ENCODE peak calls at places on chromosomes 11 and 22, in eight cellular contexts. P, T, D, B, H, J, A and W are unnamed samples.

GRCh38 chr11:13294771-13295579 is 17.4 kb downstream of the BMAL1 start:
- DNase-seq in A (no peak), T (no peak), P (no peak), H (no peak), J (no peak), D (no peak), B (no peak), W (no peak)

GRCh38 chr11:8223513-8223899 is 40.2 kb downstream of the LMO1 start:
- DNase-seq in D (peak), P (no peak), T (no peak), B (peak), J (no peak), H (no peak), A (no peak), W (no peak)

GRCh38 chr22:29079218-29079901 is 6.5 kb downstream of the KREMEN1 start:
- DNase-seq in A (no peak), J (no peak), T (no peak), D (no peak), B (no peak), H (no peak), P (no peak), W (peak)

GRCh38 chr11:12794556-12795230 is 120.5 kb downstream of the TEAD1 start:
- DNase-seq in B (no peak), H (no peak), A (no peak), J (no peak), T (no peak), D (no peak), P (no peak), W (no peak)

GRCh38 chr22:48745842-48746788 is 1081.6 kb downstream of the BRD1 start:
- DNase-seq in B (no peak), J (no peak), T (no peak), P (no peak), A (peak), D (no peak), H (no peak), W (no peak)

GRCh38 chr11:67279589-67280340 is 9.3 kb upstream of the ANKRD13D start:
- DNase-seq in D (no peak), T (no peak), B (no peak), J (no peak), P (no peak), A (no peak), H (no peak), W (no peak)

GRCh38 chr11:11476499-11476898 is 123.4 kb upstream of the CSNK2A3 start:
- DNase-seq in T (no peak), P (no peak), A (no peak), B (peak), H (no peak), J (no peak), D (no peak), W (no peak)

GRCh38 chr11:44627911-44628729 is 62.7 kb downstream of the CD82 start:
- DNase-seq in B (no peak), P (no peak), J (no peak), A (no peak), D (no peak), T (no peak), H (no peak), W (peak)

GRCh38 chr22:27629908-27630733 is 171.4 kb downstream of the MN1 start:
- DNase-seq in D (no peak), H (no peak), T (no peak), A (no peak), B (no peak), J (no peak), P (no peak), W (no peak)

GRCh38 chr22:46073683-46074504 is 76.4 kb upstream of the PPARA start:
- DNase-seq in J (no peak), H (no peak), A (peak), D (peak), B (peak), T (no peak), P (no peak), W (no peak)

GRCh38 chr11:92276773-92277172 is 52.2 kb downstream of the FAT3 start:
- DNase-seq in J (no peak), T (no peak), B (peak), P (no peak), D (no peak), A (no peak), H (no peak), W (no peak)

GRCh38 chr11:2559527-2560311 is 114.9 kb downstream of the KCNQ1 start:
- DNase-seq in B (no peak), J (no peak), H (no peak), A (peak), D (peak), P (no peak), T (no peak), W (no peak)

GRCh38 chr11:13927496-13927895 is 35.0 kb upstream of the SPON1 start:
- DNase-seq in J (no peak), D (no peak), T (no peak), A (no peak), P (no peak), B (no peak), H (no peak), W (no peak)

GRCh38 chr11:132217856-132218255 is 847.4 kb downstream of the NTM start:
- DNase-seq in P (no peak), T (no peak), D (no peak), H (no peak), J (no peak), A (no peak), B (no peak), W (no peak)

GRCh38 chr22:49294656-49295464 is 532.8 kb downstream of the BRD1 start:
- DNase-seq in J (no peak), B (no peak), P (no peak), T (no peak), D (no peak), H (no peak), A (no peak), W (no peak)

GRCh38 chr11:35662061-35662648 is 420 bp upstream of the TRIM44 start:
- DNase-seq in H (no peak), P (peak), J (no peak), B (no peak), D (no peak), T (no peak), A (no peak), W (no peak)

GRCh38 chr22:20618488-20618887 is 111.1 kb downstream of the MED15 start:
- DNase-seq in J (no peak), D (no peak), A (no peak), P (no peak), T (no peak), B (no peak), H (no peak), W (no peak)

GRCh38 chr11:64366751-64367150 is 7.8 kb downstream of the RPS6KA4 start:
- DNase-seq in D (no peak), H (no peak), A (no peak), T (no peak), J (no peak), B (peak), P (no peak), W (no peak)

GRCh38 chr11:9210224-9210921 is 54.8 kb downstream of the DENND5A start:
- DNase-seq in A (no peak), D (no peak), H (no peak), P (no peak), B (no peak), J (no peak), T (no peak), W (no peak)

GRCh38 chr22:20146777-20147176 is 4.1 kb downstream of the CCDC188 start:
- DNase-seq in T (no peak), D (no peak), H (no peak), J (no peak), B (no peak), A (no peak), P (no peak), W (no peak)

GRCh38 chr11:112516771-112517170 is 256.1 kb upstream of the PLET1 start:
- DNase-seq in D (no peak), T (no peak), H (no peak), A (no peak), B (no peak), P (no peak), J (no peak), W (no peak)

GRCh38 chr11:9269492-9270030 is 4.4 kb upstream of the DENND5A start:
- DNase-seq in A (no peak), J (no peak), H (no peak), D (no peak), P (no peak), B (no peak), T (no peak), W (no peak)